ENCODE peak calls at places on chromosomes 16 and 17, in five cellular contexts. One of them, this sample, is unnamed.

GRCh38 chr16:31129568-31130335 is 5.8 kb downstream of the PRSS8 start:
- DNase-seq in activated naive CD8-positive, alpha-beta T cell treated with anti-CD3 and anti-CD28 coated beads, Interleukin-2, amount 50 U/mL, for 24 hours: no peak
- DNase-seq in NCI-H1436: no peak
- DNase-seq in activated T-helper 1 cell treated with Interleukin-2 at 50 U/mL for 16 hours: no peak
- DNase-seq in AG20443: no peak
- DNase-seq in this sample: no peak

GRCh38 chr17:76032780-76033108 is 5.6 kb upstream of the EVPL start:
- DNase-seq in activated naive CD8-positive, alpha-beta T cell treated with anti-CD3 and anti-CD28 coated beads, Interleukin-2, amount 50 U/mL, for 24 hours: no peak
- DNase-seq in NCI-H1436: no peak
- DNase-seq in activated T-helper 1 cell treated with Interleukin-2 at 50 U/mL for 16 hours: no peak
- DNase-seq in AG20443: no peak
- DNase-seq in this sample: no peak

GRCh38 chr17:62792122-62792800 is 15.9 kb downstream of the MARCHF10 start:
- DNase-seq in activated naive CD8-positive, alpha-beta T cell treated with anti-CD3 and anti-CD28 coated beads, Interleukin-2, amount 50 U/mL, for 24 hours: no peak
- DNase-seq in NCI-H1436: no peak
- DNase-seq in activated T-helper 1 cell treated with Interleukin-2 at 50 U/mL for 16 hours: no peak
- DNase-seq in AG20443: peak; percentile 66
- DNase-seq in this sample: no peak

GRCh38 chr17:30376621-30377452 is 1.9 kb upstream of the CPD start:
- DNase-seq in activated naive CD8-positive, alpha-beta T cell treated with anti-CD3 and anti-CD28 coated beads, Interleukin-2, amount 50 U/mL, for 24 hours: peak; percentile 54
- DNase-seq in NCI-H1436: peak; percentile 94
- DNase-seq in activated T-helper 1 cell treated with Interleukin-2 at 50 U/mL for 16 hours: no peak
- DNase-seq in AG20443: peak; percentile 69
- DNase-seq in this sample: peak; percentile 91

GRCh38 chr17:48244814-48245213 is 137.2 kb downstream of the SNX11 start:
- DNase-seq in activated naive CD8-positive, alpha-beta T cell treated with anti-CD3 and anti-CD28 coated beads, Interleukin-2, amount 50 U/mL, for 24 hours: no peak
- DNase-seq in NCI-H1436: no peak
- DNase-seq in activated T-helper 1 cell treated with Interleukin-2 at 50 U/mL for 16 hours: no peak
- DNase-seq in AG20443: no peak
- DNase-seq in this sample: no peak

GRCh38 chr16:10599626-10600025 is 19.2 kb upstream of the EMP2 start:
- DNase-seq in activated naive CD8-positive, alpha-beta T cell treated with anti-CD3 and anti-CD28 coated beads, Interleukin-2, amount 50 U/mL, for 24 hours: no peak
- DNase-seq in NCI-H1436: no peak
- DNase-seq in activated T-helper 1 cell treated with Interleukin-2 at 50 U/mL for 16 hours: no peak
- DNase-seq in AG20443: no peak
- DNase-seq in this sample: no peak

GRCh38 chr16:8730335-8730915 is 56.0 kb downstream of the ABAT start:
- DNase-seq in activated naive CD8-positive, alpha-beta T cell treated with anti-CD3 and anti-CD28 coated beads, Interleukin-2, amount 50 U/mL, for 24 hours: no peak
- DNase-seq in NCI-H1436: no peak
- DNase-seq in activated T-helper 1 cell treated with Interleukin-2 at 50 U/mL for 16 hours: no peak
- DNase-seq in AG20443: no peak
- DNase-seq in this sample: no peak

GRCh38 chr17:4497101-4497824 is 1.4 kb upstream of the SPNS2 start:
- DNase-seq in activated naive CD8-positive, alpha-beta T cell treated with anti-CD3 and anti-CD28 coated beads, Interleukin-2, amount 50 U/mL, for 24 hours: no peak
- DNase-seq in NCI-H1436: no peak
- DNase-seq in activated T-helper 1 cell treated with Interleukin-2 at 50 U/mL for 16 hours: no peak
- DNase-seq in AG20443: peak; percentile 59
- DNase-seq in this sample: no peak

GRCh38 chr17:82844796-82845162 is 5.0 kb upstream of the ZNF750 start:
- DNase-seq in activated naive CD8-positive, alpha-beta T cell treated with anti-CD3 and anti-CD28 coated beads, Interleukin-2, amount 50 U/mL, for 24 hours: no peak
- DNase-seq in NCI-H1436: no peak
- DNase-seq in activated T-helper 1 cell treated with Interleukin-2 at 50 U/mL for 16 hours: no peak
- DNase-seq in AG20443: no peak
- DNase-seq in this sample: peak; percentile 68

GRCh38 chr16:68490358-68490757 is 42.0 kb upstream of the SMPD3 start:
- DNase-seq in activated naive CD8-positive, alpha-beta T cell treated with anti-CD3 and anti-CD28 coated beads, Interleukin-2, amount 50 U/mL, for 24 hours: no peak
- DNase-seq in NCI-H1436: no peak
- DNase-seq in activated T-helper 1 cell treated with Interleukin-2 at 50 U/mL for 16 hours: no peak
- DNase-seq in AG20443: no peak
- DNase-seq in this sample: no peak

GRCh38 chr17:2689411-2690164 is 22.0 kb downstream of the CLUH start:
- DNase-seq in activated naive CD8-positive, alpha-beta T cell treated with anti-CD3 and anti-CD28 coated beads, Interleukin-2, amount 50 U/mL, for 24 hours: no peak
- DNase-seq in NCI-H1436: no peak
- DNase-seq in activated T-helper 1 cell treated with Interleukin-2 at 50 U/mL for 16 hours: no peak
- DNase-seq in AG20443: peak; percentile 11
- DNase-seq in this sample: no peak

GRCh38 chr17:14704121-14704520 is 403.2 kb downstream of the HS3ST3B1 start:
- DNase-seq in activated naive CD8-positive, alpha-beta T cell treated with anti-CD3 and anti-CD28 coated beads, Interleukin-2, amount 50 U/mL, for 24 hours: no peak
- DNase-seq in NCI-H1436: no peak
- DNase-seq in activated T-helper 1 cell treated with Interleukin-2 at 50 U/mL for 16 hours: no peak
- DNase-seq in AG20443: no peak
- DNase-seq in this sample: no peak